ENCODE peak calls at places on chromosomes 4 and X, in seven cellular contexts. One of them, this sample, is unnamed.
A peak's percentile ranks its signal among the peaks of the same experiment; 100 is the strongest.

GRCh38 chr4:109755656-109756055 is 25.8 kb upstream of the PLA2G12A start:
- DNase-seq in right lobe of liver: no peak
- DNase-seq in effector memory CD4-positive, alpha-beta T cell: no peak
- DNase-seq in WERI-Rb-1: no peak
- DNase-seq in fibroblast of lung: no peak
- DNase-seq in neuronal stem cell: no peak
- DNase-seq in iPS DF 6.9: no peak
- DNase-seq in this sample: no peak

GRCh38 chrX:46670316-46670715 is 88.6 kb downstream of the SLC9A7 start:
- DNase-seq in right lobe of liver: no peak
- DNase-seq in effector memory CD4-positive, alpha-beta T cell: no peak
- DNase-seq in WERI-Rb-1: no peak
- DNase-seq in fibroblast of lung: no peak
- DNase-seq in neuronal stem cell: no peak
- DNase-seq in iPS DF 6.9: no peak
- DNase-seq in this sample: no peak

GRCh38 chr4:141541851-141542250 is 94.5 kb upstream of the IL15 start:
- DNase-seq in right lobe of liver: no peak
- DNase-seq in effector memory CD4-positive, alpha-beta T cell: no peak
- DNase-seq in WERI-Rb-1: no peak
- DNase-seq in fibroblast of lung: peak; percentile 45
- DNase-seq in neuronal stem cell: no peak
- DNase-seq in iPS DF 6.9: no peak
- DNase-seq in this sample: no peak

GRCh38 chr4:41963105-41963504 is 18.5 kb upstream of the DCAF4L1 start:
- DNase-seq in right lobe of liver: no peak
- DNase-seq in effector memory CD4-positive, alpha-beta T cell: no peak
- DNase-seq in WERI-Rb-1: no peak
- DNase-seq in fibroblast of lung: peak; percentile 14
- DNase-seq in neuronal stem cell: no peak
- DNase-seq in iPS DF 6.9: no peak
- DNase-seq in this sample: no peak

GRCh38 chr4:37246891-37247290 is 2.3 kb downstream of the NWD2 start:
- DNase-seq in right lobe of liver: no peak
- DNase-seq in effector memory CD4-positive, alpha-beta T cell: no peak
- DNase-seq in WERI-Rb-1: no peak
- DNase-seq in fibroblast of lung: no peak
- DNase-seq in neuronal stem cell: no peak
- DNase-seq in iPS DF 6.9: no peak
- DNase-seq in this sample: no peak

GRCh38 chr4:97786306-97786920 is 356.9 kb downstream of the STPG2 start:
- DNase-seq in right lobe of liver: no peak
- DNase-seq in effector memory CD4-positive, alpha-beta T cell: no peak
- DNase-seq in WERI-Rb-1: no peak
- DNase-seq in fibroblast of lung: no peak
- DNase-seq in neuronal stem cell: no peak
- DNase-seq in iPS DF 6.9: no peak
- DNase-seq in this sample: no peak

GRCh38 chr4:8762951-8763735 is 108.5 kb downstream of the HMX1 start:
- DNase-seq in right lobe of liver: no peak
- DNase-seq in effector memory CD4-positive, alpha-beta T cell: no peak
- DNase-seq in WERI-Rb-1: no peak
- DNase-seq in fibroblast of lung: no peak
- DNase-seq in neuronal stem cell: no peak
- DNase-seq in iPS DF 6.9: no peak
- DNase-seq in this sample: no peak

GRCh38 chr4:82797048-82797590 is 1.5 kb downstream of the SCD5 start:
- DNase-seq in right lobe of liver: no peak
- DNase-seq in effector memory CD4-positive, alpha-beta T cell: no peak
- DNase-seq in WERI-Rb-1: no peak
- DNase-seq in fibroblast of lung: no peak
- DNase-seq in neuronal stem cell: no peak
- DNase-seq in iPS DF 6.9: no peak
- DNase-seq in this sample: peak; percentile 86

GRCh38 chrX:153245288-153245731 is 66.2 kb downstream of the MAGEA1 start:
- DNase-seq in right lobe of liver: no peak
- DNase-seq in effector memory CD4-positive, alpha-beta T cell: no peak
- DNase-seq in WERI-Rb-1: peak; percentile 16
- DNase-seq in fibroblast of lung: no peak
- DNase-seq in neuronal stem cell: peak; percentile 61
- DNase-seq in iPS DF 6.9: no peak
- DNase-seq in this sample: no peak
- H3K4me3 ChIP-seq in right lobe of liver: no peak overlapping the region
- H3K4me3 ChIP-seq in effector memory CD4-positive, alpha-beta T cell: no peak overlapping the region
- H3K4me3 ChIP-seq in WERI-Rb-1: no peak overlapping the region
- H3K4me3 ChIP-seq in fibroblast of lung: no peak overlapping the region
- H3K4me3 ChIP-seq in neuronal stem cell: peak overlapping the region; percentile 23
- H3K4me3 ChIP-seq in iPS DF 6.9: no peak overlapping the region
- H3K4me3 ChIP-seq in this sample: no peak overlapping the region

DNA sequence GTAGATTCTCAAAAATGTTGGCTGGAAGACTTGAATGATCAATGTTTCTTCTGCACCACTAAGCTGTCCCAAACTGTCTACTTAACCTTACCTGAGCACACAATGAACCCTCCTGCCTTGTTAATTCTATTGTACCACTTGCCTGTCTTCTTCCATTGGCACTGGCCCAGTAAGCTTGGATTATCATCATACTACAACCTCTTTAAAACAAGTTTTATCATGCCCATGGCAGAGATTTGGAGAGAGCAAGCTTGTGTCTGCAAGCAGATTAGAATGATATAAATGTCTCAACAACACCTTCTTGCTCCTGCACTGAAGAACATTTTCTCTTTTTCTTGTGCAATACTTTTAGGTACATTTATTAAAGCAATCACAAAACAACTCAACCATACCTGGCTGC is 74.0 kb upstream of the VMA21 start:
- DNase-seq in right lobe of liver: no peak
- DNase-seq in effector memory CD4-positive, alpha-beta T cell: no peak
- DNase-seq in WERI-Rb-1: no peak
- DNase-seq in fibroblast of lung: no peak
- DNase-seq in neuronal stem cell: no peak
- DNase-seq in iPS DF 6.9: no peak
- DNase-seq in this sample: no peak
- H3K27me3 ChIP-seq in right lobe of liver: no peaks in the 10 kb centered on the region
- H3K27me3 ChIP-seq in effector memory CD4-positive, alpha-beta T cell: no peaks in the 10 kb centered on the region
- H3K27me3 ChIP-seq in WERI-Rb-1: peaks cover 70% of the 10 kb centered on the region
- H3K27me3 ChIP-seq in fibroblast of lung: no peaks in the 10 kb centered on the region
- H3K27me3 ChIP-seq in neuronal stem cell: no peaks in the 10 kb centered on the region
- H3K27me3 ChIP-seq in iPS DF 6.9: no peaks in the 10 kb centered on the region
- H3K27me3 ChIP-seq in this sample: no peaks in the 10 kb centered on the region

DNA sequence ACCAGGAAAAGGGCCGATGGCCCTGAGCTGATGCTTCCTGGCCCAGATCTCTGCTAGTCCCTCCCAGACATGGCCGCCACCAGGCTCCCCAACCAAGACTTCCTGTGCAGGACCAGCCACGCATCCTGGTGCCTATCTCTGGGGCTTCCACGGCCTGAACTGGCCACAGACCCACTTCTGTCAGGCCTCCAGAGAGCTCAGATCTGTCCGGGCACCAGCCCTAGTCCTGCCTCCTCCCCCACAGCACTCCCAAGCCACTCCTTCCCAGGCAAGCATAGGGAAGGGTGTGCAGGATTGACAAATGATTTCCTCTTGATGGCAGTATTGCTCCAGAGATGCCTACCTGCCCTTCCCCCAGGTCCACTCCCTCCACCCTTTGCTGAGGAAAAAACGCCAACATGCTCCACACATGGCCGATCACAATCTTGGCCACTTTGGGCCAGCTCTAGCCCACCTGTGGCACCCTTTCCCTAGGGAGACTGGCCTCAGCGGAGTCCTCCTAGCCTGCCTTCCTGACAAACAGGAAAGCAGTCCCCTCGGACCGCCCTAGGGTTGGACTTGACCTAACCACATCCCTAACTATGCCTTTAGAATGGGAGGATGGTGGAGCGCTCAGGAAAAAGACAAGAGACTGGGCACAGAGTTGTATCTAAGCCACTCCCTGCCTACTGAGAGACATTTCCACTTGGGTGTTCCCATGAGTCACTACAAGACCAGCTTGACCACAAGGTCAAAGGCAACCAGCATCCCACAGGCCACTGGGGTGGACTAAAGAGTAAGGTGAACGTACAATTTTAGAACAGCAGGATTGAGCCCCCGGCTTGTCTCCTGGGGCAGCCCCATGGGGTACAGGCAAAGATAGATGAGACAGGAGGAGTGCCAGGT is 277.5 kb upstream of the AGTR2 start:
- DNase-seq in right lobe of liver: no peak
- DNase-seq in effector memory CD4-positive, alpha-beta T cell: no peak
- DNase-seq in WERI-Rb-1: peak; percentile 90
- DNase-seq in fibroblast of lung: peak; percentile 48
- DNase-seq in neuronal stem cell: no peak
- DNase-seq in iPS DF 6.9: no peak
- DNase-seq in this sample: no peak
- H3K4me3 ChIP-seq in right lobe of liver: peak overlapping the region; percentile 48
- H3K4me3 ChIP-seq in effector memory CD4-positive, alpha-beta T cell: no peak overlapping the region
- H3K4me3 ChIP-seq in WERI-Rb-1: peak overlapping the region; percentile 47
- H3K4me3 ChIP-seq in fibroblast of lung: no peak overlapping the region
- H3K4me3 ChIP-seq in neuronal stem cell: no peak overlapping the region
- H3K4me3 ChIP-seq in iPS DF 6.9: no peak overlapping the region
- H3K4me3 ChIP-seq in this sample: peak overlapping the region; percentile 35

GRCh38 chr4:3481783-3482397 is 18.8 kb downstream of the DOK7 start:
- DNase-seq in right lobe of liver: no peak
- DNase-seq in effector memory CD4-positive, alpha-beta T cell: no peak
- DNase-seq in WERI-Rb-1: no peak
- DNase-seq in fibroblast of lung: no peak
- DNase-seq in neuronal stem cell: no peak
- DNase-seq in iPS DF 6.9: no peak
- DNase-seq in this sample: no peak
- H3K27me3 ChIP-seq in right lobe of liver: no peaks in the 10 kb centered on the region
- H3K27me3 ChIP-seq in effector memory CD4-positive, alpha-beta T cell: peaks cover 14% of the 10 kb centered on the region
- H3K27me3 ChIP-seq in WERI-Rb-1: no peaks in the 10 kb centered on the region
- H3K27me3 ChIP-seq in fibroblast of lung: peaks cover 16% of the 10 kb centered on the region
- H3K27me3 ChIP-seq in neuronal stem cell: peaks cover 22% of the 10 kb centered on the region
- H3K27me3 ChIP-seq in iPS DF 6.9: no peaks in the 10 kb centered on the region
- H3K27me3 ChIP-seq in this sample: no peaks in the 10 kb centered on the region

DNA sequence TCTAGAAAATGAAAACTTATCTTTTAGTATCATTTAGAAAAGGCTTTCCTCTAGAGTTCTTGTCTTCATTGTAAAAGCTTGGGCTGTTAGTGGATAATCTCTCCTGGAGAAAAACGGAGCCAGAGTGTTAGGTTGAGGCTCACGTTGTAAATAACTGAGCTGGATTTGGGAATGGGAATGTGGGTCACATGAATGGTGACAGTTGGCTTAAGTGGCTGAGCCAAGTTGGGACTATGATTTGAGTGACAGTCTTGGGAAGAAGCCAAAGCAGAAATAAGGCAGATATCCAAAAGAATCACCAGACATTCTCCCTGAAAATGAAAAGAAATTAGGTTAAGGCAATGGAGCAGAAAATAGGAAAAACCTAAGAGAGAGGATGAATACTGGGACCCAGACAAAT is 33.6 kb upstream of the PDGFC start:
- DNase-seq in right lobe of liver: no peak
- DNase-seq in effector memory CD4-positive, alpha-beta T cell: no peak
- DNase-seq in WERI-Rb-1: no peak
- DNase-seq in fibroblast of lung: no peak
- DNase-seq in neuronal stem cell: no peak
- DNase-seq in iPS DF 6.9: no peak
- DNase-seq in this sample: no peak
- H3K4me3 ChIP-seq in right lobe of liver: peak overlapping the region; percentile 1
- H3K4me3 ChIP-seq in effector memory CD4-positive, alpha-beta T cell: no peak overlapping the region
- H3K4me3 ChIP-seq in WERI-Rb-1: no peak overlapping the region
- H3K4me3 ChIP-seq in fibroblast of lung: no peak overlapping the region
- H3K4me3 ChIP-seq in neuronal stem cell: no peak overlapping the region
- H3K4me3 ChIP-seq in iPS DF 6.9: no peak overlapping the region
- H3K4me3 ChIP-seq in this sample: no peak overlapping the region

GRCh38 chr4:54661156-54661555 is 3.4 kb downstream of the KIT start:
- DNase-seq in right lobe of liver: no peak
- DNase-seq in effector memory CD4-positive, alpha-beta T cell: no peak
- DNase-seq in WERI-Rb-1: no peak
- DNase-seq in fibroblast of lung: peak; percentile 31
- DNase-seq in neuronal stem cell: no peak
- DNase-seq in iPS DF 6.9: no peak
- DNase-seq in this sample: no peak

GRCh38 chr4:54661686-54662085 is 3.9 kb downstream of the KIT start:
- DNase-seq in right lobe of liver: no peak
- DNase-seq in effector memory CD4-positive, alpha-beta T cell: no peak
- DNase-seq in WERI-Rb-1: no peak
- DNase-seq in fibroblast of lung: peak; percentile 69
- DNase-seq in neuronal stem cell: no peak
- DNase-seq in iPS DF 6.9: no peak
- DNase-seq in this sample: no peak

GRCh38 chr4:54663181-54663580 is 5.4 kb downstream of the KIT start:
- DNase-seq in right lobe of liver: no peak
- DNase-seq in effector memory CD4-positive, alpha-beta T cell: no peak
- DNase-seq in WERI-Rb-1: no peak
- DNase-seq in fibroblast of lung: no peak
- DNase-seq in neuronal stem cell: no peak
- DNase-seq in iPS DF 6.9: no peak
- DNase-seq in this sample: no peak

GRCh38 chr4:54660591-54660990 is 2.8 kb downstream of the KIT start:
- DNase-seq in right lobe of liver: no peak
- DNase-seq in effector memory CD4-positive, alpha-beta T cell: no peak
- DNase-seq in WERI-Rb-1: no peak
- DNase-seq in fibroblast of lung: no peak
- DNase-seq in neuronal stem cell: no peak
- DNase-seq in iPS DF 6.9: no peak
- DNase-seq in this sample: no peak

DNA sequence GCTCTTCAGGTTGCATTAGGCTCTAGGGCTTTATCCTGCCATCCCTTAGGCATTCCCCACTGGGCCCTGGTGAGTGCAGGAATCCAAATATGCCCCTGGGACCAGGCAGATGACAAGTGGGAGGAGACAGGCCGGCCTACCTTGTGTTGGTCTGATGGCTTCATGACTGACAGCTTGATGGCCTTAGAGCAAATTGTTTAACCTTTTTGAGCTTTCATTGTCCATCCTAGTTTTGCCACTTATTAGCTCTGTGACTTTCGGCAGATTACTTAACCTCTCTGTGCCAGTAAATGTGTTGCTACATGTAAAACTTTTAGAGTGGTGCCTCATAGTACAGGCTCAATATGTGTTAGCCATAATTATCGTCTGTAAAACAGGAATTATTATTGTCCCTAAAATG is 4.4 kb downstream of the KIT start:
- DNase-seq in right lobe of liver: no peak
- DNase-seq in effector memory CD4-positive, alpha-beta T cell: no peak
- DNase-seq in WERI-Rb-1: no peak
- DNase-seq in fibroblast of lung: no peak
- DNase-seq in neuronal stem cell: no peak
- DNase-seq in iPS DF 6.9: no peak
- DNase-seq in this sample: no peak
- H3K27me3 ChIP-seq in right lobe of liver: no peaks in the 10 kb centered on the region
- H3K27me3 ChIP-seq in effector memory CD4-positive, alpha-beta T cell: peaks cover 12% of the 10 kb centered on the region
- H3K27me3 ChIP-seq in WERI-Rb-1: peaks cover 49% of the 10 kb centered on the region
- H3K27me3 ChIP-seq in fibroblast of lung: peaks cover 10% of the 10 kb centered on the region
- H3K27me3 ChIP-seq in neuronal stem cell: peaks cover 45% of the 10 kb centered on the region
- H3K27me3 ChIP-seq in iPS DF 6.9: peaks cover 9% of the 10 kb centered on the region
- H3K27me3 ChIP-seq in this sample: no peaks in the 10 kb centered on the region